ENCODE peak calls at places on chromosomes 12 and 14, in six cellular contexts. H, W, A, S, G and V are unnamed samples.

GRCh38 chr14:93120522-93120921 is 4.8 kb upstream of the ITPK1 start:
- DNase-seq in H (no peak), S (no peak), W (no peak), G (no peak), A (no peak), V (no peak)

GRCh38 chr12:123543541-123543940 is 10.0 kb upstream of the RILPL1 start:
- DNase-seq in H (no peak), W (no peak), A (no peak), S (no peak), G (no peak), V (peak)

GRCh38 chr12:56122637-56123036 is 4.6 kb downstream of the ZC3H10 start:
- DNase-seq in S (no peak), A (no peak), H (no peak), W (no peak), G (no peak), V (no peak)

GRCh38 chr12:95838125-95838524 is 20.6 kb upstream of the SNRPF start:
- DNase-seq in W (no peak), S (peak), H (no peak), G (no peak), A (no peak), V (no peak)

GRCh38 chr14:74176404-74176788 is 62.9 kb upstream of the VSX2 start:
- DNase-seq in S (no peak), A (no peak), G (no peak), W (no peak), H (no peak), V (no peak)

GRCh38 chr12:1927751-1928351 is 9.4 kb upstream of the CACNA2D4 start:
- DNase-seq in A (no peak), G (no peak), S (no peak), H (no peak), W (no peak), V (no peak)

GRCh38 chr12:101727098-101727497 is 12.2 kb downstream of the SYCP3 start:
- DNase-seq in G (no peak), S (no peak), H (no peak), W (no peak), A (no peak), V (no peak)

GRCh38 chr12:101941306-101942000 is 64.1 kb downstream of the DRAM1 start:
- DNase-seq in S (peak), A (no peak), H (no peak), W (no peak), G (no peak), V (no peak)

GRCh38 chr12:91422811-91423210 is 240.2 kb upstream of the DCN start:
- DNase-seq in H (no peak), W (no peak), A (no peak), G (no peak), S (no peak), V (no peak)

GRCh38 chr14:65263161-65263788 is 149.3 kb upstream of the FUT8 start:
- DNase-seq in A (no peak), H (no peak), G (no peak), W (no peak), S (no peak), V (no peak)

GRCh38 chr14:56414231-56414630 is 165.4 kb upstream of the TMEM260 start:
- DNase-seq in G (no peak), A (no peak), H (peak), W (no peak), S (no peak), V (no peak)

GRCh38 chr12:4401108-4401507 is 21.6 kb upstream of the FGF23 start:
- DNase-seq in S (no peak), H (no peak), G (no peak), A (no peak), W (no peak), V (no peak)

GRCh38 chr12:25995906-25996305 is 37.4 kb downstream of the RASSF8 start:
- DNase-seq in W (no peak), A (no peak), H (no peak), G (no peak), S (no peak), V (no peak)

GRCh38 chr12:120496353-120497340 is 734 bp downstream of the DYNLL1 start:
- DNase-seq in G (peak), A (no peak), H (peak), W (peak), S (peak), V (peak)

GRCh38 chr12:120264086-120264485 is 1.4 kb downstream of the PXN start:
- DNase-seq in H (no peak), S (no peak), A (no peak), W (no peak), G (no peak), V (no peak)

GRCh38 chr12:124774462-124775167 is 89.0 kb downstream of the SCARB1 start:
- DNase-seq in A (peak), H (peak), G (peak), W (no peak), S (peak), V (no peak)

GRCh38 chr12:124030510-124030909 is 57.5 kb downstream of the ZNF664 start:
- DNase-seq in A (no peak), G (no peak), H (no peak), S (peak), W (no peak), V (no peak)

GRCh38 chr14:76977793-76978730 is 50.4 kb downstream of the IRF2BPL start:
- DNase-seq in A (no peak), W (peak), H (no peak), S (no peak), G (peak), V (no peak)

GRCh38 chr12:47317182-47317915 is 237.6 kb upstream of the AMIGO2 start:
- DNase-seq in G (no peak), A (no peak), H (no peak), S (no peak), W (no peak), V (no peak)

GRCh38 chr14:31727797-31728196 is 166.6 kb downstream of the NUBPL start:
- DNase-seq in S (no peak), H (no peak), G (no peak), A (no peak), W (no peak), V (no peak)

GRCh38 chr12:40049268-40049667 is 56.6 kb downstream of the SLC2A13 start:
- DNase-seq in G (no peak), S (no peak), H (no peak), W (no peak), A (no peak), V (no peak)

GRCh38 chr12:5624873-5625272 is 193.0 kb downstream of the NTF3 start:
- DNase-seq in S (no peak), H (no peak), G (no peak), W (no peak), A (peak), V (no peak)

GRCh38 chr14:94116701-94117100 is 6.2 kb downstream of the IFI27 start:
- DNase-seq in H (no peak), G (no peak), W (no peak), A (no peak), S (no peak), V (no peak)

GRCh38 chr14:101734241-101734847 is 27.2 kb upstream of the PPP2R5C start:
- DNase-seq in S (no peak), G (no peak), W (no peak), H (no peak), A (no peak), V (no peak)

GRCh38 chr14:101357559-101358319 is 203.6 kb upstream of the DIO3 start:
- DNase-seq in A (no peak), S (no peak), H (no peak), W (no peak), G (no peak), V (no peak)

GRCh38 chr12:109820921-109821381 is 12.2 kb downstream of the TRPV4 start:
- DNase-seq in W (no peak), H (no peak), S (no peak), A (no peak), G (no peak), V (peak)

GRCh38 chr12:70994217-70994788 is 73.8 kb upstream of the PTPRR start:
- DNase-seq in A (peak), H (no peak), S (peak), W (no peak), G (no peak), V (no peak)

GRCh38 chr14:33686218-33686617 is 264.7 kb downstream of the EGLN3 start:
- DNase-seq in W (no peak), A (no peak), H (no peak), G (no peak), S (peak), V (no peak)

GRCh38 chr12:130881046-130881445 is 9.2 kb downstream of the RAN start:
- DNase-seq in H (no peak), A (no peak), G (no peak), W (no peak), S (no peak), V (no peak)